ENCODE peak calls at places on chromosome 21, in four cellular contexts. E is fibroblast of the aortic adventitia, V is astrocyte, R is GM12865. Z is an unnamed sample.

GRCh38 chr21:15001113-15001512 is 63.7 kb downstream of the NRIP1 start:
- DNase-seq in E (no peak), V (no peak), R (no peak), Z (no peak)

GRCh38 chr21:15514073-15514946 is 215.5 kb upstream of the USP25 start:
- DNase-seq in E (no peak), V (no peak), R (peak; percentile 70), Z (no peak)

GRCh38 chr21:16117851-16118592 is 388.2 kb downstream of the USP25 start:
- DNase-seq in E (peak; percentile 95), V (peak; percentile 99), R (no peak), Z (no peak)

GRCh38 chr21:31566611-31567010 is 92.9 kb upstream of the SOD1 start:
- DNase-seq in E (no peak), V (no peak), R (no peak), Z (no peak)

GRCh38 chr21:32261929-32262328 is 16.9 kb downstream of the MIS18A start:
- DNase-seq in E (no peak), V (no peak), R (no peak), Z (no peak)

GRCh38 chr21:17455451-17455850 is 57.4 kb upstream of the CXADR start:
- DNase-seq in E (no peak), V (no peak), R (no peak), Z (no peak)

GRCh38 chr21:36630485-36631206 is 68.3 kb upstream of the SIM2 start:
- DNase-seq in E (peak; percentile 42), V (no peak), R (peak; percentile 67), Z (no peak)

GRCh38 chr21:34743831-34744230 is 75.0 kb downstream of the CLIC6 start:
- DNase-seq in E (peak; percentile 93), V (peak; percentile 81), R (no peak), Z (no peak)

GRCh38 chr21:33402011-33402979 is 918 bp upstream of the IFNGR2 start:
- DNase-seq in E (peak; percentile 72), V (peak; percentile 35), R (peak; percentile 69), Z (peak; percentile 80)

GRCh38 chr21:33374080-33374873 is 28.9 kb upstream of the IFNGR2 start:
- DNase-seq in E (peak; percentile 85), V (peak; percentile 35), R (peak; percentile 77), Z (peak; percentile 72)

GRCh38 chr21:41521489-41522027 is 13.6 kb upstream of the TMPRSS2 start:
- DNase-seq in E (no peak), V (no peak), R (no peak), Z (no peak)

GRCh38 chr21:16330340-16331319 is 600.8 kb downstream of the USP25 start:
- DNase-seq in E (peak; percentile 91), V (peak; percentile 62), R (peak; percentile 49), Z (no peak)

GRCh38 chr21:37208056-37208705 is 59.0 kb downstream of the VPS26C start:
- DNase-seq in E (no peak), V (no peak), R (peak; percentile 91), Z (peak; percentile 88)

GRCh38 chr21:15557925-15558324 is 171.9 kb upstream of the USP25 start:
- DNase-seq in E (no peak), V (no peak), R (no peak), Z (no peak)

GRCh38 chr21:33212159-33212851 is 17.4 kb upstream of the IFNAR2 start:
- DNase-seq in E (peak; percentile 51), V (peak; percentile 63), R (peak; percentile 40), Z (no peak)

GRCh38 chr21:41369915-41370839 is 8.3 kb downstream of the MX2 start:
- DNase-seq in E (no peak), V (no peak), R (peak; percentile 71), Z (no peak)

GRCh38 chr21:34915364-34915834 is 133.7 kb downstream of the RUNX1 start:
- DNase-seq in E (peak; percentile 64), V (peak; percentile 76), R (no peak), Z (no peak)

GRCh38 chr21:31731112-31731801 is 661 bp downstream of the SCAF4 start:
- DNase-seq in E (no peak), V (no peak), R (peak; percentile 54), Z (peak; percentile 57)

GRCh38 chr21:33945652-33946270 is 30.2 kb upstream of the ATP5PO start:
- DNase-seq in E (no peak), V (no peak), R (no peak), Z (no peak)

GRCh38 chr21:9730866-9731265 is 790.5 kb upstream of the TPTE start:
- DNase-seq in E (no peak), V (no peak), R (no peak), Z (no peak)

GRCh38 chr21:41009398-41010177 is 158.4 kb upstream of the BACE2 start:
- DNase-seq in E (no peak), V (no peak), R (no peak), Z (no peak)

GRCh38 chr21:35414511-35415139 is 365.5 kb upstream of the RUNX1 start:
- DNase-seq in E (no peak), V (no peak), R (no peak), Z (no peak)

GRCh38 chr21:29499229-29499628 is 200.5 kb downstream of the BACH1 start:
- DNase-seq in E (no peak), V (no peak), R (no peak), Z (no peak)

GRCh38 chr21:29504751-29505321 is 206.1 kb downstream of the BACH1 start:
- DNase-seq in E (peak; percentile 50), V (peak; percentile 88), R (no peak), Z (no peak)

GRCh38 chr21:29501451-29501850 is 202.7 kb downstream of the BACH1 start:
- DNase-seq in E (peak; percentile 36), V (peak; percentile 53), R (no peak), Z (no peak)

GRCh38 chr21:29496337-29496736 is 197.6 kb downstream of the BACH1 start:
- DNase-seq in E (no peak), V (no peak), R (no peak), Z (no peak)

GRCh38 chr21:29499734-29500343 is 201.1 kb downstream of the BACH1 start:
- DNase-seq in E (no peak), V (no peak), R (peak; percentile 9), Z (no peak)
- TF ChIP-seq CTCF in E (peak; percentile 26), V (peak; percentile 47), R (peak; percentile 47), Z (peak; percentile 52)

DNA sequence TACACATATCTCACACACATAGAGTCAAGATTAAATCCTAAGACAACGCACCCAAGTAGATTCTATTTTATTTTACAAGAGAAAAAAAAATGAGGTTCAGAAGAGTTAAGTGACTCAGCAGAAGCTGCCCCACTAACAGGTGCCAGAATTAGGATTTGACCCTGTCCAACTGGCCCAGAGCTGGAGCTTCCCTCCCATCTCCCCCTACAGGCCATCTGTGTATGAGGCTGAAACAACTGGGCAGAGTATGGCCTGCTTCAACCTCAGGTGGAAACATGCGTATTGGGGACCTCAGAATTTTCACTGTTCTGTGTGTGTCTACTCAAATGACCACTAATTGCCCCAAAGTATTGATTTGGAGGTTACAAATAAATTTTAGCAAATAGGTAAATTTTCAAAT is 29.9 kb downstream of the PSMG1 start:
- DNase-seq in E (peak; percentile 19), V (no peak), R (peak; percentile 18), Z (no peak)
- TF ChIP-seq CTCF in E (peak; percentile 59), V (peak; percentile 26), R (peak; percentile 49), Z (peak; percentile 48)

DNA sequence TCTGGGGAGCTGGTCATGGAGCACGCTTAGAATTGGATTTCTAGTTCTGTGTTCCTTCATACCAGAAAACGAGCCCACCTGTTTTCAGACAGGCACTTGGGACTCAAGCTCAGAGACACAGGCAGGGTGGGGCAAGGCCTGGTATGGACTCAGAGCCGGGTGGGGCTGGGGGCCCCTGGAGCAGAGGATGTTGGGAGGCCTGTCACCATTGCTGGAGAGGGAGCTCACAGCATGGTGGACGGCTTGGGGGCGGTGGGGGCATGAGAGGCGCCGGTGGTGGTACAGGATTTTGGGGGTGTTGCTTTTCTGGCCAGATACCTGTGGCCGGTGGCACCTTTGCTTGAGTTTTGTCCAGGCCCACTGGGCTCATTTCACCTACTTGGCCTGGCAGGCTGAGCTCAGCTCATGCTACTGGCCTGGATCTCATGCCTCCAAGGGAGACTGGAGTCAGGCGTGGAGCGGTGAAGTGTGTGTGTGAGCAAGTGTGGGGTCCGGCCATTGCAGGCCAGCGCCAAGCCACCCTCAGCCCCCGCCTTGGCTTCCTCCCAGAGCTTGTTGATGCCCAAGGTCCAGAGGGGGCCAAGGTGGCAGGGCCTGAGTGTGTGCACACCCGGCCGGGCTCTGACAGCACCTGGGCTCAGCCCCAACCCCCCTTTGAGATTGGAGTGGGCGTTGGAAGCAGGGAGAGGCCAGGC is 8.7 kb downstream of the SLX9 start:
- DNase-seq in E (no peak), V (no peak), R (no peak), Z (no peak)
- TF ChIP-seq CTCF in E (no peak), V (no peak), R (no peak), Z (no peak)

GRCh38 chr21:45763506-45763905 is 120.0 kb downstream of the PCBP3 start:
- DNase-seq in E (no peak), V (no peak), R (no peak), Z (no peak)
- TF ChIP-seq CTCF in E (no peak), V (no peak), R (no peak), Z (no peak)

GRCh38 chr21:43940329-43940653 is 71.8 kb upstream of the TRAPPC10 start:
- DNase-seq in E (no peak), V (no peak), R (no peak), Z (no peak)

GRCh38 chr21:43937898-43938309 is 72.9 kb downstream of the AGPAT3 start:
- DNase-seq in E (no peak), V (no peak), R (peak; percentile 85), Z (no peak)

GRCh38 chr21:43938751-43939442 is 73.2 kb upstream of the TRAPPC10 start:
- DNase-seq in E (peak; percentile 60), V (peak; percentile 34), R (peak; percentile 93), Z (peak; percentile 87)

GRCh38 chr21:43940672-43941071 is 71.4 kb upstream of the TRAPPC10 start:
- DNase-seq in E (no peak), V (no peak), R (no peak), Z (no peak)

DNA sequence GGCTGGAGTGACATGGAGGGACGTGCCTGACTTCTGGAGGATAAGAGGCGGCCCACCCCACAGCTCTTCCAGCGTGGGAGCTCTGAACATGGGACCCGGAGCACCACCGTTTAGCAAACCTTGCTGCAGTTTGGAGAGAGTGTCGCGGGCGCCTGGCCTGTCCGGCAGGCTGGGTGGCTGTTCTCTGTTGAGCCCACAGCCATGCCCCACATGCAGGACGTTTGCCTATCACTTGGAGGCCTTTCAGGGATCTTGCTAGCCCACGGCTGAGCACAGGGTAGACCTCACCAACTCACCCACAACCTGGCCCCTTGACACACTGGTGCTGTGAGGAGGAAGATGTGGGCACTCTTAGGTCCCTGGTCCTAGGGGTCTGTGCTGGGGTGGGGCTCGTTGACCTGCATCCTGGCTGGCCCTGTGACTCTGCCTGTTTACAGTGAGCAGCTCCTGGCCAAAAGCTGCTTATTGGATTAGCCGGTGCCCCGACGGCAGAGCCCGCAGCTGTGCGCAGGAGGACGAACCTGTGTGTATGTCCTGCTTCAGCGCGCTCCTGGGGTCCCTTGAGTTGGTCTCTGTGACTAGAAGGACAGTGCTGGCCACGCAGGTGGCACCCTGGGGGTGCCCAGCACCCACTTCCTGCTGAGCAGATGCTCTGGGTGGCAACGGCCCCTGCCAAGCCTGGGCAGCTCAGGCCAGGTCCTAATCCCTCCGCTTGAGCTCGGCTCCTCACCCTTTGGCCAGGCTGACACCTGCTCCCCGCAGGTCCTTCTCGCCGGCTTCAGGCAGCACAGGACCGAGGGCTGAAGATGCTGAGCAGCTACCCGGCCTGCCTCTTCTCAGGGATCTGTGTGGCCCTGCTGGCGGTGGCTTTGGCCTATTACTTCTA is 72.4 kb upstream of the TRAPPC10 start:
- DNase-seq in E (no peak), V (no peak), R (no peak), Z (no peak)
- TF ChIP-seq CTCF in E (no peak), V (no peak), R (no peak), Z (peak; percentile 80)

Z was measured in CD14-positive monocyte.